ENCODE peak calls at places on chromosomes 2 and 18, in seven cellular contexts. One of them, this sample, is unnamed.
A peak's percentile ranks its signal among the peaks of the same experiment; 100 is the strongest.

GRCh38 chr2:13056259-13056843 is 339.6 kb downstream of the TRIB2 start:
- DNase-seq in OCI-LY7: peak; percentile 14
- DNase-seq in BE2C: peak; percentile 11
- DNase-seq in cardiac fibroblast: peak; percentile 26
- DNase-seq in epithelial cell of esophagus: peak; percentile 45
- DNase-seq in adrenal gland: no peak
- DNase-seq in fibroblast of lung: peak; percentile 2
- DNase-seq in this sample: no peak

GRCh38 chr2:61537590-61538178 is 472 bp downstream of the XPO1 start:
- DNase-seq in adrenal gland: no peak
- DNase-seq in OCI-LY7: no peak
- DNase-seq in fibroblast of lung: peak; percentile 1
- DNase-seq in epithelial cell of esophagus: peak; percentile 15
- DNase-seq in cardiac fibroblast: peak; percentile 14
- DNase-seq in BE2C: no peak
- DNase-seq in this sample: peak; percentile 44

GRCh38 chr2:193240752-193241151 is 1046.0 kb upstream of the TMEFF2 start:
- DNase-seq in adrenal gland: no peak
- DNase-seq in OCI-LY7: no peak
- DNase-seq in BE2C: no peak
- DNase-seq in fibroblast of lung: no peak
- DNase-seq in epithelial cell of esophagus: peak; percentile 27
- DNase-seq in cardiac fibroblast: no peak
- DNase-seq in this sample: no peak

GRCh38 chr2:119384971-119385370 is 18.2 kb downstream of the DBI start:
- DNase-seq in fibroblast of lung: no peak
- DNase-seq in adrenal gland: no peak
- DNase-seq in OCI-LY7: no peak
- DNase-seq in cardiac fibroblast: no peak
- DNase-seq in epithelial cell of esophagus: no peak
- DNase-seq in BE2C: no peak
- DNase-seq in this sample: no peak

GRCh38 chr2:127153691-127154158 is 46.8 kb upstream of the BIN1 start:
- DNase-seq in adrenal gland: peak; percentile 69
- DNase-seq in epithelial cell of esophagus: peak; percentile 70
- DNase-seq in BE2C: no peak
- DNase-seq in cardiac fibroblast: peak; percentile 89
- DNase-seq in OCI-LY7: no peak
- DNase-seq in fibroblast of lung: peak; percentile 96
- DNase-seq in this sample: no peak

GRCh38 chr2:241014224-241014623 is 15.8 kb downstream of the SNED1 start:
- DNase-seq in BE2C: no peak
- DNase-seq in fibroblast of lung: no peak
- DNase-seq in epithelial cell of esophagus: no peak
- DNase-seq in OCI-LY7: no peak
- DNase-seq in adrenal gland: no peak
- DNase-seq in cardiac fibroblast: no peak
- DNase-seq in this sample: no peak

GRCh38 chr2:28624798-28625701 is 126.6 kb upstream of the PPP1CB start:
- DNase-seq in adrenal gland: peak; percentile 77
- DNase-seq in BE2C: no peak
- DNase-seq in fibroblast of lung: peak; percentile 65
- DNase-seq in OCI-LY7: no peak
- DNase-seq in epithelial cell of esophagus: peak; percentile 38
- DNase-seq in cardiac fibroblast: peak; percentile 84
- DNase-seq in this sample: peak; percentile 87

GRCh38 chr2:176092270-176093144 is at the start of gene HOXD13:
- DNase-seq in fibroblast of lung: no peak
- DNase-seq in OCI-LY7: no peak
- DNase-seq in cardiac fibroblast: no peak
- DNase-seq in adrenal gland: no peak
- DNase-seq in BE2C: peak; percentile 47
- DNase-seq in epithelial cell of esophagus: no peak
- DNase-seq in this sample: no peak

GRCh38 chr2:86747708-86748627 is 27.9 kb downstream of the RMND5A start:
- DNase-seq in adrenal gland: no peak
- DNase-seq in epithelial cell of esophagus: peak; percentile 89
- DNase-seq in cardiac fibroblast: peak; percentile 81
- DNase-seq in fibroblast of lung: peak; percentile 85
- DNase-seq in BE2C: no peak
- DNase-seq in OCI-LY7: peak; percentile 67
- DNase-seq in this sample: peak; percentile 33

GRCh38 chr2:202932425-202933138 is 20.5 kb downstream of the CARF start:
- DNase-seq in BE2C: no peak
- DNase-seq in cardiac fibroblast: peak; percentile 76
- DNase-seq in fibroblast of lung: no peak
- DNase-seq in adrenal gland: no peak
- DNase-seq in OCI-LY7: no peak
- DNase-seq in epithelial cell of esophagus: peak; percentile 90
- DNase-seq in this sample: no peak

GRCh38 chr2:36706451-36706850 is 9.9 kb downstream of the VIT start:
- DNase-seq in epithelial cell of esophagus: no peak
- DNase-seq in fibroblast of lung: no peak
- DNase-seq in adrenal gland: no peak
- DNase-seq in BE2C: no peak
- DNase-seq in OCI-LY7: no peak
- DNase-seq in cardiac fibroblast: no peak
- DNase-seq in this sample: no peak

GRCh38 chr18:13437801-13438506 is 219.4 kb downstream of the LDLRAD4 start:
- DNase-seq in cardiac fibroblast: no peak
- DNase-seq in epithelial cell of esophagus: no peak
- DNase-seq in BE2C: no peak
- DNase-seq in adrenal gland: no peak
- DNase-seq in OCI-LY7: peak; percentile 80
- DNase-seq in fibroblast of lung: no peak
- DNase-seq in this sample: no peak

GRCh38 chr2:73043978-73044832 is 27.3 kb downstream of the SFXN5 start:
- DNase-seq in adrenal gland: peak; percentile 62
- DNase-seq in cardiac fibroblast: no peak
- DNase-seq in epithelial cell of esophagus: no peak
- DNase-seq in BE2C: no peak
- DNase-seq in OCI-LY7: no peak
- DNase-seq in fibroblast of lung: peak; percentile 35
- DNase-seq in this sample: no peak

GRCh38 chr2:24489942-24490673 is 946 bp upstream of the NCOA1 start:
- DNase-seq in adrenal gland: peak; percentile 58
- DNase-seq in fibroblast of lung: peak; percentile 46
- DNase-seq in epithelial cell of esophagus: peak; percentile 69
- DNase-seq in cardiac fibroblast: peak; percentile 27
- DNase-seq in BE2C: no peak
- DNase-seq in OCI-LY7: no peak
- DNase-seq in this sample: peak; percentile 54

GRCh38 chr2:198326431-198326830 is 522.0 kb downstream of the PLCL1 start:
- DNase-seq in cardiac fibroblast: no peak
- DNase-seq in fibroblast of lung: peak; percentile 29
- DNase-seq in OCI-LY7: peak; percentile 63
- DNase-seq in adrenal gland: no peak
- DNase-seq in BE2C: no peak
- DNase-seq in epithelial cell of esophagus: no peak
- DNase-seq in this sample: no peak

GRCh38 chr2:97722227-97722626 is 8.9 kb downstream of the ZAP70 start:
- DNase-seq in adrenal gland: no peak
- DNase-seq in OCI-LY7: no peak
- DNase-seq in cardiac fibroblast: peak; percentile 41
- DNase-seq in epithelial cell of esophagus: no peak
- DNase-seq in BE2C: no peak
- DNase-seq in fibroblast of lung: no peak
- DNase-seq in this sample: no peak

GRCh38 chr2:98346259-98347236 is at the start of gene CNGA3:
- DNase-seq in adrenal gland: no peak
- DNase-seq in fibroblast of lung: peak; percentile 31
- DNase-seq in OCI-LY7: no peak
- DNase-seq in epithelial cell of esophagus: no peak
- DNase-seq in cardiac fibroblast: peak; percentile 29
- DNase-seq in BE2C: no peak
- DNase-seq in this sample: no peak

GRCh38 chr2:213834331-213834730 is 550.1 kb downstream of the SPAG16 start:
- DNase-seq in OCI-LY7: no peak
- DNase-seq in fibroblast of lung: peak; percentile 89
- DNase-seq in epithelial cell of esophagus: peak; percentile 64
- DNase-seq in BE2C: no peak
- DNase-seq in adrenal gland: no peak
- DNase-seq in cardiac fibroblast: peak; percentile 52
- DNase-seq in this sample: no peak

GRCh38 chr2:208072250-208072892 is 47.0 kb upstream of the PLEKHM3 start:
- DNase-seq in adrenal gland: peak; percentile 91
- DNase-seq in fibroblast of lung: peak; percentile 54
- DNase-seq in BE2C: peak; percentile 73
- DNase-seq in cardiac fibroblast: peak; percentile 81
- DNase-seq in epithelial cell of esophagus: peak; percentile 76
- DNase-seq in OCI-LY7: peak; percentile 58
- DNase-seq in this sample: peak; percentile 78

GRCh38 chr2:2898744-2899143 is 478.9 kb downstream of the EIPR1 start:
- DNase-seq in adrenal gland: peak; percentile 34
- DNase-seq in cardiac fibroblast: no peak
- DNase-seq in BE2C: no peak
- DNase-seq in OCI-LY7: peak; percentile 68
- DNase-seq in epithelial cell of esophagus: no peak
- DNase-seq in fibroblast of lung: no peak
- DNase-seq in this sample: no peak

GRCh38 chr18:11946756-11947155 is 34.6 kb upstream of the IMPA2 start:
- DNase-seq in fibroblast of lung: peak; percentile 66
- DNase-seq in OCI-LY7: no peak
- DNase-seq in epithelial cell of esophagus: peak; percentile 46
- DNase-seq in adrenal gland: no peak
- DNase-seq in BE2C: no peak
- DNase-seq in cardiac fibroblast: peak; percentile 69
- DNase-seq in this sample: no peak

GRCh38 chr2:154457291-154457690 is 241.2 kb upstream of the KCNJ3 start:
- DNase-seq in epithelial cell of esophagus: peak; percentile 9
- DNase-seq in cardiac fibroblast: no peak
- DNase-seq in adrenal gland: no peak
- DNase-seq in BE2C: no peak
- DNase-seq in fibroblast of lung: peak; percentile 7
- DNase-seq in OCI-LY7: no peak
- DNase-seq in this sample: no peak

GRCh38 chr2:154452471-154452870 is 246.0 kb upstream of the KCNJ3 start:
- DNase-seq in cardiac fibroblast: no peak
- DNase-seq in BE2C: no peak
- DNase-seq in fibroblast of lung: no peak
- DNase-seq in adrenal gland: no peak
- DNase-seq in OCI-LY7: no peak
- DNase-seq in epithelial cell of esophagus: no peak
- DNase-seq in this sample: no peak

GRCh38 chr2:154455871-154456270 is 242.6 kb upstream of the KCNJ3 start:
- DNase-seq in adrenal gland: no peak
- DNase-seq in BE2C: no peak
- DNase-seq in epithelial cell of esophagus: no peak
- DNase-seq in OCI-LY7: no peak
- DNase-seq in fibroblast of lung: no peak
- DNase-seq in cardiac fibroblast: peak; percentile 16
- DNase-seq in this sample: no peak

GRCh38 chr2:154452906-154453493 is 245.5 kb upstream of the KCNJ3 start:
- DNase-seq in adrenal gland: no peak
- DNase-seq in epithelial cell of esophagus: peak; percentile 31
- DNase-seq in BE2C: no peak
- DNase-seq in OCI-LY7: peak; percentile 21
- DNase-seq in cardiac fibroblast: peak; percentile 26
- DNase-seq in fibroblast of lung: no peak
- DNase-seq in this sample: no peak

GRCh38 chr2:154455201-154455600 is 243.3 kb upstream of the KCNJ3 start:
- DNase-seq in epithelial cell of esophagus: no peak
- DNase-seq in cardiac fibroblast: peak; percentile 8
- DNase-seq in BE2C: no peak
- DNase-seq in OCI-LY7: no peak
- DNase-seq in adrenal gland: no peak
- DNase-seq in fibroblast of lung: peak; percentile 10
- DNase-seq in this sample: no peak
- H3K4me3 ChIP-seq in epithelial cell of esophagus: no peak overlapping the region
- H3K4me3 ChIP-seq in cardiac fibroblast: peak overlapping the region; percentile 32
- H3K4me3 ChIP-seq in BE2C: no peak overlapping the region
- H3K4me3 ChIP-seq in OCI-LY7: no peak overlapping the region
- H3K4me3 ChIP-seq in adrenal gland: no peak overlapping the region
- H3K4me3 ChIP-seq in fibroblast of lung: peak overlapping the region; percentile 72
- H3K4me3 ChIP-seq in this sample: no peak overlapping the region

GRCh38 chr18:79070486-79070885 is 1.3 kb downstream of the ATP9B start:
- DNase-seq in OCI-LY7: no peak
- DNase-seq in cardiac fibroblast: no peak
- DNase-seq in fibroblast of lung: no peak
- DNase-seq in BE2C: no peak
- DNase-seq in adrenal gland: no peak
- DNase-seq in epithelial cell of esophagus: no peak
- DNase-seq in this sample: no peak
- H3K4me3 ChIP-seq in OCI-LY7: peak overlapping the region; percentile 94
- H3K4me3 ChIP-seq in cardiac fibroblast: peak overlapping the region; percentile 76
- H3K4me3 ChIP-seq in fibroblast of lung: peak overlapping the region; percentile 96
- H3K4me3 ChIP-seq in BE2C: peak overlapping the region; percentile 75
- H3K4me3 ChIP-seq in adrenal gland: no peak overlapping the region
- H3K4me3 ChIP-seq in epithelial cell of esophagus: peak overlapping the region; percentile 79
- H3K4me3 ChIP-seq in this sample: peak overlapping the region; percentile 99

DNA sequence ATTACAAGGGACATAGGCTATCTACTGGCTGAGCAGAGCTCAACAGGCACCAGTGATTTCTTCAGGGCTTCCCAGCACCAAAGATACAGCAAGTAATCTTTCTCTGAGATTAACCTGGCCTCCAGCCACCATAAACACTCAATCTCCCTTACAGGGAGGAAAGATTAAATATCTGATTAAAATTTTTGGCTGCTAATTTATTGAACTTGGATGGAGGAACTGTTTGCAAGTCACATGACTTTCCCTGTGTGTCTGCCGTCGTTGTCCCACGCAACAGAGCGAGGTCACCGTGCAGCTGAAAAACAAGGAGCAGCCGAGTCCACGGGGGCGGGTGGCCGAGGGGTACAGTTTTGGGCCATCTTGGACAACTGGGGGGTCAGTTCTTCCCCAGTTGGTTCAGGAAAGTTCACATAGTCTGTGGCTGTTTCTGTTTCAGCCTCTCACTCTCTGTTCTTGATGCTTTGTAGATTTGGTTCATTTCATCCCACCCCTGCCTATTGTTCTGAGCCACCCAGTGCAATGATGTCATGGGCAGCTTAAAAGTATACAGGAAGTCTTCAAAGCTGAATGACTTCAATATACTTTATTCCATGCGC is 186.8 kb upstream of the CTAGE1 start:
- DNase-seq in fibroblast of lung: peak; percentile 86
- DNase-seq in adrenal gland: peak; percentile 87
- DNase-seq in epithelial cell of esophagus: peak; percentile 23
- DNase-seq in OCI-LY7: no peak
- DNase-seq in cardiac fibroblast: peak; percentile 78
- DNase-seq in BE2C: no peak
- DNase-seq in this sample: no peak
- H3K4me3 ChIP-seq in fibroblast of lung: no peak overlapping the region
- H3K4me3 ChIP-seq in adrenal gland: no peak overlapping the region
- H3K4me3 ChIP-seq in epithelial cell of esophagus: no peak overlapping the region
- H3K4me3 ChIP-seq in OCI-LY7: no peak overlapping the region
- H3K4me3 ChIP-seq in cardiac fibroblast: peak overlapping the region; percentile 16
- H3K4me3 ChIP-seq in BE2C: no peak overlapping the region
- H3K4me3 ChIP-seq in this sample: no peak overlapping the region

DNA sequence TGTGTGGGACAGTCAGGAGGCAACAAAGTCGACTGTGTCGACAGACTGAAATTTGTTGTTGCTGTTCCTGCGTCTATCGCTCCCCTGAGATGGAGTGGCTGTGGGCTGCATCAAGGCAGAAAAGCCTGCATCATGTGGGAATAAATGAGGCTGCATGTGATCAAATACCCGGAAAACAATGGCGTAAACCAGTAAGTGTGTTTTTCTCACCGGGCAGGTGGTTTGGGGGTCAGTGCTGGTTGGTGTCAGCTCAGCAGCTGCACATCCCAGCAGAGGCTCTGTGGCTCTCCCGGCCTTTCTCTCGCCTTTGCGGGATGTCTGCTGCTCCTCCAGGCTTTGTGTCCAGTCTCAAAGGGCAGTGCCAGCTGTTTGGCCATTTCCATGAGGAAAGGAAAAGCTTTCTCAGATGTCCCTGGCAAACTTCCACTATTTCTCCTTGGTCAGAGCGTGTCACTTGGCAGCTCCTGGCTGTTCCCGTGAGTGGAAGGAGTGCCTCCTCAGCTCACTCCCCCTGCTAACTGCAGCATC is 262.3 kb downstream of the NDUFA10 start:
- DNase-seq in epithelial cell of esophagus: no peak
- DNase-seq in adrenal gland: peak; percentile 64
- DNase-seq in fibroblast of lung: no peak
- DNase-seq in cardiac fibroblast: no peak
- DNase-seq in OCI-LY7: no peak
- DNase-seq in BE2C: no peak
- DNase-seq in this sample: no peak
- H3K4me3 ChIP-seq in epithelial cell of esophagus: no peak overlapping the region
- H3K4me3 ChIP-seq in adrenal gland: no peak overlapping the region
- H3K4me3 ChIP-seq in fibroblast of lung: no peak overlapping the region
- H3K4me3 ChIP-seq in cardiac fibroblast: no peak overlapping the region
- H3K4me3 ChIP-seq in OCI-LY7: no peak overlapping the region
- H3K4me3 ChIP-seq in BE2C: no peak overlapping the region
- H3K4me3 ChIP-seq in this sample: no peak overlapping the region